ENCODE peak calls at places on chromosomes 13 and 19, in ten cellular contexts. One of them, this sample, is unnamed.

GRCh38 chr19:52703917-52704316 is 30.9 kb downstream of the ZNF611 start:
- DNase-seq in astrocyte of the spinal cord: no peak
- DNase-seq in hypothalamus: no peak
- DNase-seq in upper lobe of right lung: no peak
- DNase-seq in stimulated activated CD4-positive, alpha-beta T cell treated with anti-CD3 and anti-CD28 coated beads, TNF-alpha, amount 100 ng/mL, for 48 hours: no peak
- DNase-seq in hippocampal formation: no peak
- DNase-seq in C1 segment of cervical spinal cord: no peak
- DNase-seq in progenitor cell of endocrine pancreas: no peak
- DNase-seq in amniotic stem cell: no peak
- DNase-seq in Peyer's patch: no peak
- DNase-seq in this sample: no peak

GRCh38 chr19:42363614-42364346 is 26.3 kb downstream of the CNFN start:
- DNase-seq in astrocyte of the spinal cord: no peak
- DNase-seq in hypothalamus: no peak
- DNase-seq in upper lobe of right lung: no peak
- DNase-seq in stimulated activated CD4-positive, alpha-beta T cell treated with anti-CD3 and anti-CD28 coated beads, TNF-alpha, amount 100 ng/mL, for 48 hours: no peak
- DNase-seq in hippocampal formation: peak
- DNase-seq in C1 segment of cervical spinal cord: no peak
- DNase-seq in progenitor cell of endocrine pancreas: no peak
- DNase-seq in amniotic stem cell: no peak
- DNase-seq in Peyer's patch: peak
- DNase-seq in this sample: no peak

GRCh38 chr13:44899967-44900366 is 89.3 kb downstream of the NUFIP1 start:
- DNase-seq in astrocyte of the spinal cord: no peak
- DNase-seq in hypothalamus: no peak
- DNase-seq in upper lobe of right lung: no peak
- DNase-seq in stimulated activated CD4-positive, alpha-beta T cell treated with anti-CD3 and anti-CD28 coated beads, TNF-alpha, amount 100 ng/mL, for 48 hours: no peak
- DNase-seq in hippocampal formation: no peak
- DNase-seq in C1 segment of cervical spinal cord: no peak
- DNase-seq in progenitor cell of endocrine pancreas: no peak
- DNase-seq in amniotic stem cell: no peak
- DNase-seq in Peyer's patch: no peak
- DNase-seq in this sample: no peak

GRCh38 chr19:15732388-15732787 is 4.6 kb downstream of the OR10H2 start:
- DNase-seq in astrocyte of the spinal cord: no peak
- DNase-seq in hypothalamus: no peak
- DNase-seq in upper lobe of right lung: no peak
- DNase-seq in stimulated activated CD4-positive, alpha-beta T cell treated with anti-CD3 and anti-CD28 coated beads, TNF-alpha, amount 100 ng/mL, for 48 hours: no peak
- DNase-seq in hippocampal formation: no peak
- DNase-seq in C1 segment of cervical spinal cord: no peak
- DNase-seq in progenitor cell of endocrine pancreas: no peak
- DNase-seq in amniotic stem cell: no peak
- DNase-seq in Peyer's patch: no peak
- DNase-seq in this sample: no peak

GRCh38 chr19:38209671-38210457 is 14.2 kb downstream of the DPF1 start:
- DNase-seq in astrocyte of the spinal cord: peak
- DNase-seq in hypothalamus: peak
- DNase-seq in upper lobe of right lung: peak
- DNase-seq in stimulated activated CD4-positive, alpha-beta T cell treated with anti-CD3 and anti-CD28 coated beads, TNF-alpha, amount 100 ng/mL, for 48 hours: no peak
- DNase-seq in hippocampal formation: peak
- DNase-seq in C1 segment of cervical spinal cord: peak
- DNase-seq in progenitor cell of endocrine pancreas: no peak
- DNase-seq in amniotic stem cell: no peak
- DNase-seq in Peyer's patch: peak
- DNase-seq in this sample: peak

GRCh38 chr13:103145476-103145875 is 79.3 kb upstream of the SLC10A2 start:
- DNase-seq in astrocyte of the spinal cord: no peak
- DNase-seq in hypothalamus: no peak
- DNase-seq in upper lobe of right lung: no peak
- DNase-seq in stimulated activated CD4-positive, alpha-beta T cell treated with anti-CD3 and anti-CD28 coated beads, TNF-alpha, amount 100 ng/mL, for 48 hours: no peak
- DNase-seq in hippocampal formation: no peak
- DNase-seq in C1 segment of cervical spinal cord: no peak
- DNase-seq in progenitor cell of endocrine pancreas: no peak
- DNase-seq in amniotic stem cell: no peak
- DNase-seq in Peyer's patch: no peak
- DNase-seq in this sample: no peak

GRCh38 chr13:30142502-30143211 is 164.7 kb downstream of the KATNAL1 start:
- DNase-seq in astrocyte of the spinal cord: peak
- DNase-seq in hypothalamus: no peak
- DNase-seq in upper lobe of right lung: no peak
- DNase-seq in stimulated activated CD4-positive, alpha-beta T cell treated with anti-CD3 and anti-CD28 coated beads, TNF-alpha, amount 100 ng/mL, for 48 hours: peak
- DNase-seq in hippocampal formation: no peak
- DNase-seq in C1 segment of cervical spinal cord: no peak
- DNase-seq in progenitor cell of endocrine pancreas: no peak
- DNase-seq in amniotic stem cell: peak
- DNase-seq in Peyer's patch: no peak
- DNase-seq in this sample: no peak

GRCh38 chr19:11378319-11379189 is 4.1 kb downstream of the SWSAP1 start:
- DNase-seq in astrocyte of the spinal cord: peak
- DNase-seq in hypothalamus: peak
- DNase-seq in upper lobe of right lung: no peak
- DNase-seq in stimulated activated CD4-positive, alpha-beta T cell treated with anti-CD3 and anti-CD28 coated beads, TNF-alpha, amount 100 ng/mL, for 48 hours: no peak
- DNase-seq in hippocampal formation: peak
- DNase-seq in C1 segment of cervical spinal cord: no peak
- DNase-seq in progenitor cell of endocrine pancreas: peak
- DNase-seq in amniotic stem cell: peak
- DNase-seq in Peyer's patch: peak
- DNase-seq in this sample: no peak

GRCh38 chr19:14416743-14417214 is 2.4 kb downstream of the DDX39A start:
- DNase-seq in astrocyte of the spinal cord: no peak
- DNase-seq in hypothalamus: no peak
- DNase-seq in upper lobe of right lung: no peak
- DNase-seq in stimulated activated CD4-positive, alpha-beta T cell treated with anti-CD3 and anti-CD28 coated beads, TNF-alpha, amount 100 ng/mL, for 48 hours: no peak
- DNase-seq in hippocampal formation: no peak
- DNase-seq in C1 segment of cervical spinal cord: no peak
- DNase-seq in progenitor cell of endocrine pancreas: no peak
- DNase-seq in amniotic stem cell: no peak
- DNase-seq in Peyer's patch: peak
- DNase-seq in this sample: no peak

GRCh38 chr19:10270180-10270615 is 722 bp upstream of the ICAM1 start:
- DNase-seq in astrocyte of the spinal cord: no peak
- DNase-seq in hypothalamus: no peak
- DNase-seq in upper lobe of right lung: peak
- DNase-seq in stimulated activated CD4-positive, alpha-beta T cell treated with anti-CD3 and anti-CD28 coated beads, TNF-alpha, amount 100 ng/mL, for 48 hours: peak
- DNase-seq in hippocampal formation: peak
- DNase-seq in C1 segment of cervical spinal cord: no peak
- DNase-seq in progenitor cell of endocrine pancreas: no peak
- DNase-seq in amniotic stem cell: no peak
- DNase-seq in Peyer's patch: peak
- DNase-seq in this sample: no peak

This sample was measured in putamen.